ENCODE peak calls at places on chromosomes 12 and 14, in six cellular contexts. Y is cardiac fibroblast; Z is brain microvascular endothelial cell; O is uterus; D is bronchial epithelial cell; N is stimulated activated CD4-positive, alpha-beta T cell treated with anti-CD3 and anti-CD28 coated beads, Interleukin-1b, Interleukin-23, amount 100 ng/mL, for 1 hour. I is an unnamed sample.

GRCh38 chr12:18296909-18297280 is 35.6 kb downstream of the PIK3C2G start:
- DNase-seq in Z (no peak), O (no peak), N (no peak), Y (peak), D (no peak), I (no peak)

GRCh38 chr14:68160779-68161546 is 341.4 kb downstream of the RAD51B start:
- DNase-seq in N (no peak), D (no peak), O (no peak), Z (no peak), Y (no peak), I (no peak)

GRCh38 chr12:26936559-26937442 is 980 bp downstream of the INTS13 start:
- DNase-seq in O (no peak), D (peak), N (no peak), Z (no peak), Y (no peak), I (no peak)

GRCh38 chr12:16325426-16325825 is 22.0 kb upstream of the MGST1 start:
- DNase-seq in N (no peak), Z (no peak), Y (no peak), D (peak), O (no peak), I (no peak)

GRCh38 chr14:31949709-31950108 is 127.4 kb upstream of the ARHGAP5 start:
- DNase-seq in Y (no peak), Z (no peak), N (no peak), D (peak), O (no peak), I (no peak)

GRCh38 chr12:65634061-65634460 is 190.2 kb upstream of the HMGA2 start:
- DNase-seq in Z (no peak), O (no peak), D (peak), Y (no peak), N (no peak), I (no peak)

GRCh38 chr14:50964683-50965390 is 20.6 kb upstream of the PYGL start:
- DNase-seq in N (no peak), Y (peak), D (peak), Z (peak), O (peak), I (peak)

GRCh38 chr14:96037891-96038557 is 1.1 kb upstream of the C14orf132 start:
- DNase-seq in N (no peak), Y (peak), O (peak), Z (no peak), D (peak), I (peak)

GRCh38 chr14:79596531-79596930 is 614.8 kb downstream of the DIO2 start:
- DNase-seq in O (no peak), D (no peak), Y (peak), N (no peak), Z (peak), I (no peak)

GRCh38 chr14:80136358-80136757 is 74.9 kb downstream of the DIO2 start:
- DNase-seq in D (peak), O (no peak), Y (no peak), N (no peak), Z (no peak), I (no peak)

GRCh38 chr12:54019924-54020586 is 8.2 kb upstream of the HOXC6 start:
- DNase-seq in N (no peak), O (no peak), Y (no peak), D (no peak), Z (no peak), I (no peak)

GRCh38 chr14:105050551-105050897 is 14.7 kb downstream of the GPR132 start:
- DNase-seq in Y (peak), O (no peak), D (peak), N (no peak), Z (no peak), I (no peak)

GRCh38 chr12:67223225-67223624 is 45.9 kb upstream of the CAND1 start:
- DNase-seq in N (no peak), D (no peak), Y (no peak), O (no peak), Z (no peak), I (no peak)

GRCh38 chr12:117472983-117473382 is 111.6 kb upstream of the NOS1 start:
- DNase-seq in Y (no peak), Z (no peak), N (no peak), D (no peak), O (no peak), I (no peak)

GRCh38 chr12:4266990-4267389 is 6.6 kb upstream of the CCND2 start:
- DNase-seq in Z (no peak), N (no peak), O (no peak), Y (no peak), D (no peak), I (no peak)

GRCh38 chr14:103593577-103593976 is 30.8 kb downstream of the COA8 start:
- DNase-seq in O (no peak), Z (no peak), Y (no peak), N (no peak), D (no peak), I (no peak)

GRCh38 chr12:131134523-131135310 is 181.0 kb downstream of the ADGRD1 start:
- DNase-seq in O (no peak), Z (no peak), N (no peak), Y (no peak), D (no peak), I (no peak)

GRCh38 chr12:50003595-50003994 is 21.7 kb downstream of the RACGAP1 start:
- DNase-seq in D (no peak), Z (no peak), N (no peak), Y (peak), O (no peak), I (no peak)

GRCh38 chr14:100825691-100826331 is at the start of gene MEG3:
- DNase-seq in Z (peak), N (no peak), D (peak), Y (peak), O (peak), I (peak)

GRCh38 chr14:24481622-24482324 is 26.3 kb downstream of the CMA1 start:
- DNase-seq in Z (peak), N (peak), Y (peak), D (peak), O (no peak), I (no peak)

GRCh38 chr12:108819920-108820699 is 37.3 kb downstream of the SSH1 start:
- DNase-seq in O (no peak), Z (no peak), N (no peak), Y (no peak), D (no peak), I (no peak)

GRCh38 chr12:124567673-124568373 is 411 bp upstream of the NCOR2 start:
- DNase-seq in O (peak), D (peak), N (peak), Y (peak), Z (peak), I (peak)

GRCh38 chr12:49962861-49963765 is 1.4 kb downstream of the AQP5 start:
- DNase-seq in N (no peak), D (peak), Z (no peak), Y (peak), O (no peak), I (peak)

GRCh38 chr14:96497586-96497985 is 4.6 kb upstream of the PAPOLA start:
- DNase-seq in O (no peak), N (no peak), Z (no peak), Y (no peak), D (no peak), I (no peak)